ENCODE peak calls at places on chromosomes 7 and 10, in four cellular contexts. A is psoas muscle; B is CD4-positive, CD25-positive, alpha-beta regulatory T cell; L is heart left ventricle. H is an unnamed sample.
A peak's percentile ranks its signal among the peaks of the same experiment; 100 is the strongest.

GRCh38 chr10:110496553-110497437 is 912 bp upstream of the DUSP5 start:
- DNase-seq in A (no peak), B (no peak), L (no peak), H (no peak)

GRCh38 chr10:103333934-103334520 is 16.9 kb downstream of the PCGF6 start:
- DNase-seq in L (no peak), A (no peak), B (no peak), H (no peak)

GRCh38 chr7:320297-320696 is 30.3 kb downstream of the FOXL3 start:
- DNase-seq in L (no peak), B (no peak), A (no peak), H (peak; percentile 11)

GRCh38 chr10:6203331-6204062 is 765 bp downstream of the PFKFB3 start:
- DNase-seq in L (peak; percentile 67), B (peak; percentile 38), A (peak; percentile 77), H (peak; percentile 88)

GRCh38 chr10:10149899-10150298 is 867.8 kb upstream of the CELF2 start:
- DNase-seq in L (no peak), B (no peak), A (no peak), H (no peak)

GRCh38 chr7:137462847-137463246 is 119.3 kb upstream of the PTN start:
- DNase-seq in A (no peak), L (no peak), B (no peak), H (no peak)

GRCh38 chr7:17325364-17325763 is 26.9 kb downstream of the AHR start:
- DNase-seq in B (no peak), L (no peak), A (no peak), H (no peak)

GRCh38 chr10:112002191-112002590 is 181.4 kb downstream of the GPAM start:
- DNase-seq in B (no peak), L (no peak), A (no peak), H (no peak)

GRCh38 chr7:139108256-139109187 is 998 bp downstream of the ZC3HAV1 start:
- DNase-seq in B (no peak), L (peak; percentile 40), A (no peak), H (peak; percentile 76)

GRCh38 chr7:30930621-30931020 is 19.0 kb downstream of the AQP1 start:
- DNase-seq in L (peak; percentile 51), B (no peak), A (no peak), H (peak; percentile 56)

GRCh38 chr7:114048386-114049235 is 129.8 kb upstream of the PPP1R3A start:
- DNase-seq in A (no peak), L (no peak), B (no peak), H (no peak)

GRCh38 chr10:394061-394438 is 258.8 kb downstream of the ZMYND11 start:
- DNase-seq in L (no peak), B (no peak), A (no peak), H (no peak)

GRCh38 chr10:46526682-46527038 is 29.8 kb downstream of the GPRIN2 start:
- DNase-seq in L (no peak), B (no peak), A (peak; percentile 46), H (peak; percentile 44)

GRCh38 chr10:73044378-73045285 is 52.0 kb downstream of the P4HA1 start:
- DNase-seq in A (no peak), L (no peak), B (no peak), H (no peak)

GRCh38 chr7:44216019-44216418 is 15.2 kb downstream of the YKT6 start:
- DNase-seq in L (no peak), B (no peak), A (no peak), H (no peak)

GRCh38 chr7:94266278-94266677 is 128.4 kb upstream of the COL1A2 start:
- DNase-seq in B (no peak), A (no peak), L (no peak), H (no peak)

GRCh38 chr7:134985894-134986362 is 380 bp upstream of the AGBL3 start:
- DNase-seq in A (no peak), B (no peak), L (no peak), H (no peak)

DNA sequence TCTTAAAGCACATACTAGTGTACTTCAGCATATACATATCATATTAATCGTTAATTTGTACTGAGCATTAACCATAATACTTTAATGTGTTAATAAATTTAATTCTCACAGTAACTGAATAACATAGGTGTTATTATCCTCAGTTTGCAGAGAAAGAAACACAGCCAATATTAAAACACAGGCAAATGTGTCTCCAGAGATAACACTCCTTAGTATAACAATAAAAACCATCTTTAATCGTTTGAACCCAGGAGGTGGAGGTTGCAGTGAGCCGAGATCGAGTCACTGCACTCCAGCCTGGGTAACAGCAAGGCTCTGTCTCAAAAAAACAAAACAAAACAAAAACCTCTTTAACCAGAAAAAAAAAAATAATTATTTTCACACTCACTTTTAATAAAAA is 49.4 kb upstream of the ZNF273 start:
- DNase-seq in A (no peak), B (no peak), L (no peak), H (no peak)
- H3K27me3 ChIP-seq in A (no peaks in the 10 kb centered on the region), B (no peaks in the 10 kb centered on the region), L (no peaks in the 10 kb centered on the region), H (no peaks in the 10 kb centered on the region)

DNA sequence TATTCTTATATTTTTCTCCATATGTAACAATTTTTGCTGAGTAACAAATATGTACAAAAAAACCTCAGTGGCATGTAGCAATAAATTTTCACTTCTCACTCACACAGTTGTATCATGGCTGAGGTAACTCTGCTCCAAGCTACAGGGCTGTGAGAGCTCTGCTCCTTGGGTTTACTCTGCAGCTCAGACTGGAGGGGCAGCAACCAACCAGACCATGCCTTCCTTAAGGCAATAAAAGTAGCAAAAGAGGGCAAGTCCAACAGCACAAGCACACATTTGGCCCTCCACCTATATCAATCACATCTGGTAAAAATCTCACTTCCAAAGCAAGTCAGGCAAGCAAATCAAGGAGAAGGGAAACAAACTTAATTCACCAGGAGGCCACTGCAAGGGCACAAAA is 102.9 kb downstream of the CRPPA start:
- DNase-seq in L (no peak), A (no peak), B (no peak), H (no peak)
- H3K27ac ChIP-seq in L (no peak overlapping the region), A (no peak overlapping the region), B (no peak overlapping the region), H (no peak overlapping the region)

GRCh38 chr10:123754105-123754504 is 88.0 kb downstream of the GPR26 start:
- DNase-seq in A (no peak), L (no peak), B (no peak), H (no peak)
- H3K9me3 ChIP-seq in A (no peaks in the 10 kb centered on the region), L (no peaks in the 10 kb centered on the region), B (no peaks in the 10 kb centered on the region), H (peaks cover 4% of the 10 kb centered on the region)

GRCh38 chr10:44422153-44422552 is 37.3 kb upstream of the CXCL12 start:
- DNase-seq in L (no peak), B (no peak), A (no peak), H (no peak)

GRCh38 chr10:44424298-44424697 is 39.4 kb upstream of the CXCL12 start:
- DNase-seq in L (no peak), B (no peak), A (no peak), H (no peak)

GRCh38 chr10:44424953-44425352 is 40.1 kb upstream of the CXCL12 start:
- DNase-seq in B (no peak), L (no peak), A (no peak), H (peak; percentile 35)

GRCh38 chr10:44419790-44420549 is 35.1 kb upstream of the CXCL12 start:
- DNase-seq in B (no peak), A (no peak), L (no peak), H (peak; percentile 17)

GRCh38 chr10:44422631-44423030 is 37.7 kb upstream of the CXCL12 start:
- DNase-seq in A (no peak), B (no peak), L (no peak), H (no peak)
- H3K27me3 ChIP-seq in A (no peaks in the 10 kb centered on the region), B (no peaks in the 10 kb centered on the region), L (no peaks in the 10 kb centered on the region), H (no peaks in the 10 kb centered on the region)

DNA sequence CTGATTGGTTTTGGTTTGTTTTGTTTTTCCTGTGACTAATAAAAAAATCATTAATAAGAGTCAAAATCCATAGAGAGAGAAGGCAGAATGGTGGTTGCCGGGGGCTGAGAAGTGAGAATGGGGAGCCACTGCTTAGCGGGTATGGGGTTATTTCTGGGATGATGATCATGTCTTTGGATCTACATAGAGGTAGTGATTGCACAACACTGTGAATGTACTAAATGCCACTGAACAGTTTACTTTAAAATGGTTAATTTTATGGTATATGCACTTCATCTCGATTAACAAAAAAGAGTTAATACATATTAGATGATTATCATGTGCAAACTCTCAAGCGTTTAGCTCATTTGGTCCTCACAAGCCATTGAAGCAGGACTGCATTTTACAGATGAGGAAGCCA is 342.9 kb downstream of the ELMO1 start:
- DNase-seq in A (no peak), B (no peak), L (no peak), H (no peak)
- H3K27ac ChIP-seq in A (no peak overlapping the region), B (no peak overlapping the region), L (no peak overlapping the region), H (no peak overlapping the region)

GRCh38 chr7:56605146-56605545 is 488.9 kb upstream of the NUPR2 start:
- DNase-seq in B (no peak), L (no peak), A (no peak), H (no peak)
- H3K9me3 ChIP-seq in B (peaks cover 6% of the 10 kb centered on the region), L (peaks cover 6% of the 10 kb centered on the region), A (no peaks in the 10 kb centered on the region), H (no peaks in the 10 kb centered on the region)

GRCh38 chr7:97025130-97025499 is 484 bp upstream of the DLX5 start:
- DNase-seq in B (no peak), L (no peak), A (no peak), H (no peak)

GRCh38 chr7:97027427-97028234 is 3.0 kb upstream of the DLX5 start:
- DNase-seq in A (peak; percentile 82), L (peak; percentile 75), B (peak; percentile 27), H (peak; percentile 87)

GRCh38 chr7:97026705-97027426 is 2.2 kb upstream of the DLX5 start:
- DNase-seq in B (no peak), A (no peak), L (no peak), H (no peak)

GRCh38 chr7:97024209-97025129 is at the start of gene DLX5:
- DNase-seq in B (no peak), L (no peak), A (no peak), H (peak; percentile 72)

GRCh38 chr7:97025983-97026704 is 1.5 kb upstream of the DLX5 start:
- DNase-seq in L (no peak), B (no peak), A (no peak), H (peak; percentile 67)
- H3K27me3 ChIP-seq in L (peaks cover 83% of the 10 kb centered on the region), B (peaks cover 38% of the 10 kb centered on the region), A (peaks cover 50% of the 10 kb centered on the region), H (no peaks in the 10 kb centered on the region)

GRCh38 chr7:133702903-133703302 is 424.2 kb upstream of the LRGUK start:
- DNase-seq in A (no peak), L (no peak), B (no peak), H (no peak)
- H3K27ac ChIP-seq in A (peak overlapping the region; percentile 3), L (no peak overlapping the region), B (no peak overlapping the region), H (no peak overlapping the region)

GRCh38 chr7:158343526-158343925 is 244.1 kb downstream of the PTPRN2 start:
- DNase-seq in L (no peak), A (no peak), B (no peak), H (no peak)
- H3K9me3 ChIP-seq in L (no peaks in the 10 kb centered on the region), A (no peaks in the 10 kb centered on the region), B (no peaks in the 10 kb centered on the region), H (no peaks in the 10 kb centered on the region)

DNA sequence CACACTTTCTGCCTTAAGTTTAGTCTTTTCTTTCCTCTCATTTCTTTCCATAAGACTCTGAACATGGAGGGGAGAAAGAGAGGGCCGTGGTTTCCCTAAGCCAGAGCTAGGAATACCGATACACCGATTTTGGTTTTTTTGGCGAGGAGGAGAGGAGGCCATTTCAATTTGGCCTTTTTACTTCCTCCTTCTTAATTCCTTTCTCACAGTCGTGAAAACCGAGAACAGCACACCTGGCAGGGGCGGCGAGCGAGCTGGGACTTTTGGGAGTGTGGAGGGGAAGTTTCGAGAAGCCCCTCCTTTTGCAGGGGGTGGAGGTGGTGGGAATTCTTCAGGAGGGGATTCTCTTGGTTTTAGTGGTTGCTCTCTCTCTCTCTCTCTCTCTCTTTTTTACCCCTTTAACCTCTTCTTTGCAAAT is 6.2 kb downstream of the GATA3 start:
- DNase-seq in A (no peak), B (no peak), L (no peak), H (no peak)
- H3K27me3 ChIP-seq in A (peaks cover 27% of the 10 kb centered on the region), B (no peaks in the 10 kb centered on the region), L (peaks cover 87% of the 10 kb centered on the region), H (no peaks in the 10 kb centered on the region)